ENCODE peak calls at places on chromosomes 6 and 20, in six cellular contexts. E is type B pancreatic cell, W is uterus, L is HT-29, K is NCI-H187 treated with DMSO at 0.1 percent for 48 hours, Q is RPMI7951. T is an unnamed sample.

GRCh38 chr6:11889574-11889973 is 111.0 kb upstream of the ADTRP start:
- DNase-seq in K (no peak), W (no peak), E (no peak), L (no peak), Q (no peak), T (no peak)

GRCh38 chr20:17743677-17744076 is 43.9 kb downstream of the BANF2 start:
- DNase-seq in K (no peak), Q (no peak), L (no peak), E (no peak), W (no peak), T (no peak)

GRCh38 chr20:63149531-63150207 is 66.3 kb downstream of the YTHDF1 start:
- DNase-seq in E (no peak), W (no peak), L (no peak), Q (peak), K (no peak), T (no peak)

GRCh38 chr6:7691675-7692452 is 34.0 kb upstream of the BMP6 start:
- DNase-seq in W (no peak), E (no peak), Q (peak), K (no peak), L (peak), T (no peak)

GRCh38 chr20:9838378-9839295 is at the start of gene PAK5:
- DNase-seq in E (peak), L (no peak), Q (peak), W (no peak), K (peak), T (no peak)

GRCh38 chr6:157613011-157613522 is 210.0 kb upstream of the SNX9 start:
- DNase-seq in K (no peak), E (no peak), Q (peak), L (peak), W (no peak), T (no peak)

GRCh38 chr20:10249822-10250221 is 31.2 kb downstream of the SNAP25 start:
- DNase-seq in E (no peak), L (no peak), W (no peak), Q (no peak), K (no peak), T (no peak)

GRCh38 chr6:121652726-121653623 is 217.5 kb downstream of the GJA1 start:
- DNase-seq in Q (peak), L (no peak), W (no peak), K (no peak), E (no peak), T (no peak)

GRCh38 chr20:45781391-45781931 is 10.2 kb downstream of the WFDC3 start:
- DNase-seq in E (no peak), W (no peak), Q (peak), L (peak), K (peak), T (no peak)

GRCh38 chr6:122692175-122692598 is 82.0 kb downstream of the PKIB start:
- DNase-seq in Q (no peak), W (no peak), K (no peak), L (no peak), E (no peak), T (no peak)

GRCh38 chr6:149846321-149846720 is 17.8 kb downstream of the LRP11 start:
- DNase-seq in K (no peak), Q (peak), E (no peak), L (peak), W (peak), T (no peak)

GRCh38 chr6:166775180-166775922 is 148.3 kb upstream of the RPS6KA2 start:
- DNase-seq in L (peak), K (no peak), E (no peak), W (peak), Q (peak), T (peak)

GRCh38 chr6:150573041-150573681 is 26.5 kb upstream of the PLEKHG1 start:
- DNase-seq in E (no peak), Q (no peak), K (no peak), L (no peak), W (no peak), T (no peak)

GRCh38 chr6:30107756-30108155 is 5.1 kb downstream of the TRIM31 start:
- DNase-seq in W (no peak), Q (no peak), E (no peak), L (peak), K (no peak), T (no peak)

GRCh38 chr20:10236540-10237533 is 18.2 kb downstream of the SNAP25 start:
- DNase-seq in W (no peak), K (no peak), L (no peak), E (no peak), Q (peak), T (no peak)

GRCh38 chr6:14451594-14452374 is 334.2 kb downstream of the CD83 start:
- DNase-seq in Q (no peak), K (no peak), W (no peak), E (no peak), L (no peak), T (no peak)

GRCh38 chr6:57226221-57226620 is 4.1 kb upstream of the RAB23 start:
- DNase-seq in K (no peak), W (no peak), Q (peak), L (no peak), E (no peak), T (no peak)

GRCh38 chr6:150813319-150813992 is 52.0 kb upstream of the MTHFD1L start:
- DNase-seq in E (no peak), K (no peak), W (no peak), Q (peak), L (peak), T (no peak)

GRCh38 chr6:150228067-150228733 is 85.4 kb downstream of the PPP1R14C start:
- DNase-seq in W (no peak), Q (no peak), E (no peak), L (peak), K (no peak), T (no peak)

GRCh38 chr6:54217018-54217417 is 91.2 kb upstream of the TINAG start:
- DNase-seq in W (no peak), Q (no peak), L (no peak), K (no peak), E (no peak), T (no peak)

GRCh38 chr20:53631909-53632662 is 38.4 kb upstream of the ZNF217 start:
- DNase-seq in L (no peak), E (no peak), W (no peak), K (no peak), Q (no peak), T (peak)

GRCh38 chr6:79762370-79762769 is 131.2 kb downstream of the SH3BGRL2 start:
- DNase-seq in L (peak), K (no peak), W (no peak), Q (no peak), E (no peak), T (no peak)

GRCh38 chr6:96394727-96395126 is 126.9 kb upstream of the UFL1 start:
- DNase-seq in W (no peak), L (peak), Q (no peak), E (no peak), K (no peak), T (no peak)

GRCh38 chr20:12916699-12917098 is 92.1 kb upstream of the SPTLC3 start:
- DNase-seq in Q (peak), W (no peak), L (no peak), E (no peak), K (no peak), T (no peak)

GRCh38 chr6:44956426-44956825 is 371.7 kb upstream of the RUNX2 start:
- DNase-seq in W (no peak), Q (peak), E (no peak), L (no peak), K (no peak), T (no peak)

GRCh38 chr6:26394289-26394688 is 7.8 kb upstream of the BTN3A1 start:
- DNase-seq in L (peak), W (no peak), Q (peak), K (no peak), E (no peak), T (no peak)

GRCh38 chr6:157741889-157742615 is 81.0 kb upstream of the SNX9 start:
- DNase-seq in E (no peak), K (no peak), Q (no peak), W (peak), L (no peak), T (no peak)

GRCh38 chr20:38970302-38970701 is 8.2 kb downstream of the DHX35 start:
- DNase-seq in K (no peak), E (no peak), W (no peak), Q (peak), L (no peak), T (no peak)

GRCh38 chr20:13515796-13516533 is 122.8 kb downstream of the TASP1 start:
- DNase-seq in W (no peak), K (no peak), L (no peak), E (no peak), Q (peak), T (no peak)

GRCh38 chr6:47437592-47437991 is 40.0 kb upstream of the CD2AP start:
- DNase-seq in W (no peak), K (no peak), E (no peak), L (no peak), Q (no peak), T (no peak)